ENCODE peak calls at places on chromosomes 6 and 20, in ten cellular contexts. Y is T-helper 9 cell; K is lower leg skin; W is NCI-H526 treated with DMSO at 0.1 percent for 48 hours; T is HCEC 1CT; Q is GM19239; G is RWPE1; J is lower lobe of right lung; H is activated T-helper 1 cell treated with anti-CD3 and anti-CD28 coated beads, Interleukin-12 subunit alpha, Interleukin-12 subunit beta, Interleukin-2, Interleukin-4 antibody, amounts not matched to agents 30 ng/mL and 10 ng/mL and 1 ng/mL, durations not matched to agents 14 hours and 24 hours and 36 hours; C is GM18507. I is an unnamed sample.

GRCh38 chr6:144449911-144450690 is 165.0 kb downstream of the UTRN start:
- DNase-seq in Y (no peak), K (no peak), W (no peak), T (no peak), Q (no peak), G (no peak), J (no peak), H (no peak), C (no peak), I (no peak)

GRCh38 chr20:22716824-22717351 is 132.5 kb upstream of the FOXA2 start:
- DNase-seq in Y (no peak), K (no peak), W (no peak), T (no peak), Q (no peak), G (no peak), J (peak; percentile 79), H (no peak), C (no peak), I (peak; percentile 56)

GRCh38 chr20:25706793-25707192 is 10.1 kb upstream of the ZNF337 start:
- DNase-seq in Y (no peak), K (no peak), W (no peak), T (no peak), Q (no peak), G (no peak), J (no peak), H (peak; percentile 28), C (no peak), I (no peak)

GRCh38 chr20:32681175-32682084 is 7.7 kb upstream of the C20orf203 start:
- DNase-seq in Y (no peak), K (no peak), W (no peak), T (no peak), Q (no peak), G (peak; percentile 85), J (no peak), H (no peak), C (no peak), I (no peak)

GRCh38 chr6:138277835-138278234 is 59.5 kb upstream of the PBOV1 start:
- DNase-seq in Y (no peak), K (no peak), W (no peak), T (no peak), Q (no peak), G (no peak), J (no peak), H (no peak), C (no peak), I (no peak)

GRCh38 chr6:6890400-6890858 is 217.3 kb upstream of the RREB1 start:
- DNase-seq in Y (no peak), K (no peak), W (no peak), T (no peak), Q (no peak), G (no peak), J (no peak), H (no peak), C (no peak), I (no peak)

GRCh38 chr6:140203611-140204553 is 829.4 kb upstream of the CITED2 start:
- DNase-seq in Y (no peak), K (no peak), W (no peak), T (peak; percentile 86), Q (no peak), G (no peak), J (no peak), H (no peak), C (no peak), I (no peak)

GRCh38 chr6:43924222-43924702 is 154.3 kb downstream of the VEGFA start:
- DNase-seq in Y (no peak), K (no peak), W (no peak), T (no peak), Q (no peak), G (no peak), J (peak; percentile 56), H (peak; percentile 20), C (no peak), I (no peak)

I was measured in A549.